ENCODE peak calls at places on chromosomes 16 and 17, in five cellular contexts. One of them, this sample, is unnamed.

GRCh38 chr17:74212262-74212912 is 984 bp upstream of the TTYH2 start:
- DNase-seq in GM06990: peak
- DNase-seq in heart right ventricle: no peak
- DNase-seq in left colon: peak
- DNase-seq in omental fat pad: no peak
- DNase-seq in this sample: no peak

GRCh38 chr16:84759061-84759460 is 59.3 kb downstream of the USP10 start:
- DNase-seq in omental fat pad: no peak
- DNase-seq in heart right ventricle: no peak
- DNase-seq in GM06990: no peak
- DNase-seq in left colon: no peak
- DNase-seq in this sample: no peak

GRCh38 chr16:68658974-68659360 is 13.9 kb downstream of the CDH3 start:
- DNase-seq in omental fat pad: no peak
- DNase-seq in heart right ventricle: no peak
- DNase-seq in left colon: no peak
- DNase-seq in GM06990: no peak
- DNase-seq in this sample: no peak

GRCh38 chr16:73572135-73572534 is 524.2 kb upstream of the ZFHX3 start:
- DNase-seq in heart right ventricle: peak
- DNase-seq in GM06990: no peak
- DNase-seq in left colon: peak
- DNase-seq in omental fat pad: no peak
- DNase-seq in this sample: no peak

GRCh38 chr17:79065105-79065670 is 9.4 kb upstream of the ENGASE start:
- DNase-seq in GM06990: no peak
- DNase-seq in left colon: peak
- DNase-seq in omental fat pad: no peak
- DNase-seq in heart right ventricle: no peak
- DNase-seq in this sample: no peak

GRCh38 chr17:66349549-66350245 is 47.3 kb downstream of the PRKCA start:
- DNase-seq in heart right ventricle: peak
- DNase-seq in left colon: no peak
- DNase-seq in omental fat pad: no peak
- DNase-seq in GM06990: no peak
- DNase-seq in this sample: no peak

GRCh38 chr17:10349403-10349802 is 23.4 kb downstream of the MYH13 start:
- DNase-seq in left colon: no peak
- DNase-seq in GM06990: no peak
- DNase-seq in omental fat pad: no peak
- DNase-seq in heart right ventricle: no peak
- DNase-seq in this sample: no peak

GRCh38 chr17:18949566-18949965 is 2.4 kb upstream of the SLC5A10 start:
- DNase-seq in left colon: no peak
- DNase-seq in omental fat pad: no peak
- DNase-seq in heart right ventricle: no peak
- DNase-seq in GM06990: no peak
- DNase-seq in this sample: no peak

GRCh38 chr16:30923554-30924085 is at the start of gene FBXL19:
- DNase-seq in heart right ventricle: no peak
- DNase-seq in left colon: peak
- DNase-seq in GM06990: no peak
- DNase-seq in omental fat pad: no peak
- DNase-seq in this sample: no peak

GRCh38 chr17:7177210-7177953 is 1.8 kb downstream of the ASGR1 start:
- DNase-seq in GM06990: no peak
- DNase-seq in omental fat pad: peak
- DNase-seq in left colon: peak
- DNase-seq in heart right ventricle: peak
- DNase-seq in this sample: peak

GRCh38 chr16:85329059-85329812 is 217.0 kb upstream of the CIBAR2 start:
- DNase-seq in heart right ventricle: no peak
- DNase-seq in omental fat pad: no peak
- DNase-seq in GM06990: no peak
- DNase-seq in left colon: peak
- DNase-seq in this sample: no peak

GRCh38 chr17:78294776-78295175 is 63.3 kb downstream of the TMEM235 start:
- DNase-seq in left colon: no peak
- DNase-seq in GM06990: no peak
- DNase-seq in omental fat pad: no peak
- DNase-seq in heart right ventricle: no peak
- DNase-seq in this sample: no peak

GRCh38 chr17:5877366-5877765 is 192.8 kb upstream of the WSCD1 start:
- DNase-seq in omental fat pad: no peak
- DNase-seq in left colon: no peak
- DNase-seq in heart right ventricle: no peak
- DNase-seq in GM06990: no peak
- DNase-seq in this sample: no peak

GRCh38 chr16:21645261-21645721 is 7.1 kb downstream of the IGSF6 start:
- DNase-seq in GM06990: peak
- DNase-seq in left colon: no peak
- DNase-seq in heart right ventricle: no peak
- DNase-seq in omental fat pad: no peak
- DNase-seq in this sample: no peak

GRCh38 chr17:3944485-3945388 is 19.5 kb downstream of the ATP2A3 start:
- DNase-seq in left colon: no peak
- DNase-seq in heart right ventricle: no peak
- DNase-seq in GM06990: no peak
- DNase-seq in omental fat pad: no peak
- DNase-seq in this sample: no peak

GRCh38 chr16:5504028-5504758 is 406.6 kb upstream of the EEF2KMT start:
- DNase-seq in GM06990: no peak
- DNase-seq in heart right ventricle: peak
- DNase-seq in omental fat pad: no peak
- DNase-seq in left colon: no peak
- DNase-seq in this sample: no peak

GRCh38 chr16:55508941-55509920 is at the start of gene LPCAT2:
- DNase-seq in left colon: peak
- DNase-seq in GM06990: peak
- DNase-seq in omental fat pad: peak
- DNase-seq in heart right ventricle: peak
- DNase-seq in this sample: peak

GRCh38 chr17:40093580-40094201 is 6.7 kb downstream of the NR1D1 start:
- DNase-seq in left colon: no peak
- DNase-seq in omental fat pad: no peak
- DNase-seq in heart right ventricle: no peak
- DNase-seq in GM06990: no peak
- DNase-seq in this sample: peak

GRCh38 chr17:73493212-73493814 is 150.9 kb downstream of the SDK2 start:
- DNase-seq in left colon: no peak
- DNase-seq in heart right ventricle: no peak
- DNase-seq in omental fat pad: no peak
- DNase-seq in GM06990: no peak
- DNase-seq in this sample: no peak

GRCh38 chr16:30778549-30779244 is 8.3 kb downstream of the ZNF629 start:
- DNase-seq in GM06990: no peak
- DNase-seq in heart right ventricle: no peak
- DNase-seq in omental fat pad: no peak
- DNase-seq in left colon: no peak
- DNase-seq in this sample: no peak

GRCh38 chr17:54849660-54850059 is 51.0 kb upstream of the TOM1L1 start:
- DNase-seq in heart right ventricle: no peak
- DNase-seq in left colon: peak
- DNase-seq in GM06990: no peak
- DNase-seq in omental fat pad: no peak
- DNase-seq in this sample: no peak

GRCh38 chr17:35103271-35103670 is 16.4 kb downstream of the RAD51D start:
- DNase-seq in GM06990: no peak
- DNase-seq in left colon: no peak
- DNase-seq in heart right ventricle: no peak
- DNase-seq in omental fat pad: no peak
- DNase-seq in this sample: no peak

GRCh38 chr17:63707151-63707550 is 7.2 kb upstream of the LIMD2 start:
- DNase-seq in left colon: no peak
- DNase-seq in GM06990: no peak
- DNase-seq in heart right ventricle: no peak
- DNase-seq in omental fat pad: no peak
- DNase-seq in this sample: no peak

GRCh38 chr16:84983308-84983707 is 28.0 kb downstream of the ZDHHC7 start:
- DNase-seq in heart right ventricle: no peak
- DNase-seq in left colon: no peak
- DNase-seq in GM06990: no peak
- DNase-seq in omental fat pad: no peak
- DNase-seq in this sample: no peak

GRCh38 chr16:50666658-50667496 is 14.2 kb downstream of the SNX20 start:
- DNase-seq in left colon: no peak
- DNase-seq in GM06990: peak
- DNase-seq in omental fat pad: no peak
- DNase-seq in heart right ventricle: no peak
- DNase-seq in this sample: no peak

GRCh38 chr17:60744355-60744958 is 66.8 kb downstream of the BCAS3 start:
- DNase-seq in GM06990: no peak
- DNase-seq in omental fat pad: no peak
- DNase-seq in heart right ventricle: no peak
- DNase-seq in left colon: no peak
- DNase-seq in this sample: no peak

GRCh38 chr17:35212668-35213067 is 18.5 kb upstream of the SLC35G3 start:
- DNase-seq in GM06990: no peak
- DNase-seq in heart right ventricle: no peak
- DNase-seq in left colon: no peak
- DNase-seq in omental fat pad: no peak
- DNase-seq in this sample: no peak

GRCh38 chr17:65546579-65546978 is 14.9 kb downstream of the AXIN2 start:
- DNase-seq in left colon: no peak
- DNase-seq in heart right ventricle: no peak
- DNase-seq in omental fat pad: no peak
- DNase-seq in GM06990: no peak
- DNase-seq in this sample: no peak

GRCh38 chr16:85220125-85220839 is 108.0 kb upstream of the CIBAR2 start:
- DNase-seq in omental fat pad: no peak
- DNase-seq in GM06990: no peak
- DNase-seq in left colon: peak
- DNase-seq in heart right ventricle: peak
- DNase-seq in this sample: no peak

GRCh38 chr17:48051278-48051677 is 3.1 kb downstream of the NFE2L1 start:
- DNase-seq in heart right ventricle: no peak
- DNase-seq in omental fat pad: no peak
- DNase-seq in GM06990: no peak
- DNase-seq in left colon: peak
- DNase-seq in this sample: no peak

GRCh38 chr17:62321451-62321850 is 58.9 kb upstream of the EFCAB3 start:
- DNase-seq in GM06990: no peak
- DNase-seq in omental fat pad: no peak
- DNase-seq in left colon: no peak
- DNase-seq in heart right ventricle: no peak
- DNase-seq in this sample: no peak

This sample was measured in lower leg skin.